ENCODE peak calls at places on chromosomes 7 and 10, in seven cellular contexts. One of them, this sample, is unnamed.

GRCh38 chr10:11318812-11319598 is 292.4 kb downstream of the USP6NL start:
- DNase-seq in A549: no peak
- DNase-seq in transverse colon: no peak
- DNase-seq in suprapubic skin: no peak
- DNase-seq in HepG2: no peak
- DNase-seq in stomach: no peak
- DNase-seq in sigmoid colon: no peak
- DNase-seq in this sample: no peak

GRCh38 chr7:159317294-159317693 is 172.6 kb upstream of the VIPR2 start:
- DNase-seq in stomach: no peak
- DNase-seq in transverse colon: no peak
- DNase-seq in HepG2: no peak
- DNase-seq in A549: no peak
- DNase-seq in sigmoid colon: no peak
- DNase-seq in suprapubic skin: no peak
- DNase-seq in this sample: no peak

GRCh38 chr7:133650487-133651292 is 397.8 kb downstream of the EXOC4 start:
- DNase-seq in transverse colon: no peak
- DNase-seq in A549: no peak
- DNase-seq in HepG2: no peak
- DNase-seq in sigmoid colon: no peak
- DNase-seq in suprapubic skin: no peak
- DNase-seq in stomach: no peak
- DNase-seq in this sample: no peak

GRCh38 chr7:16891874-16892620 is 10.3 kb upstream of the AGR3 start:
- DNase-seq in suprapubic skin: no peak
- DNase-seq in A549: no peak
- DNase-seq in sigmoid colon: no peak
- DNase-seq in stomach: no peak
- DNase-seq in transverse colon: no peak
- DNase-seq in HepG2: no peak
- DNase-seq in this sample: no peak

GRCh38 chr7:94178247-94178646 is 174.1 kb upstream of the BET1 start:
- DNase-seq in sigmoid colon: no peak
- DNase-seq in suprapubic skin: no peak
- DNase-seq in stomach: no peak
- DNase-seq in A549: no peak
- DNase-seq in transverse colon: no peak
- DNase-seq in HepG2: no peak
- DNase-seq in this sample: no peak

GRCh38 chr7:27804139-27804538 is 64.2 kb downstream of the TAX1BP1 start:
- DNase-seq in A549: no peak
- DNase-seq in HepG2: peak; percentile 2
- DNase-seq in transverse colon: no peak
- DNase-seq in stomach: no peak
- DNase-seq in sigmoid colon: no peak
- DNase-seq in suprapubic skin: no peak
- DNase-seq in this sample: no peak

GRCh38 chr7:134612197-134612596 is 34.5 kb upstream of the BPGM start:
- DNase-seq in transverse colon: no peak
- DNase-seq in sigmoid colon: no peak
- DNase-seq in A549: no peak
- DNase-seq in stomach: no peak
- DNase-seq in suprapubic skin: no peak
- DNase-seq in HepG2: no peak
- DNase-seq in this sample: no peak

GRCh38 chr10:35271086-35271834 is 65.0 kb upstream of the CCNY start:
- DNase-seq in HepG2: no peak
- DNase-seq in sigmoid colon: no peak
- DNase-seq in transverse colon: no peak
- DNase-seq in A549: no peak
- DNase-seq in stomach: no peak
- DNase-seq in suprapubic skin: no peak
- DNase-seq in this sample: no peak

GRCh38 chr7:42953989-42954388 is 21.8 kb downstream of the MRPL32 start:
- DNase-seq in suprapubic skin: no peak
- DNase-seq in stomach: no peak
- DNase-seq in A549: no peak
- DNase-seq in sigmoid colon: no peak
- DNase-seq in HepG2: no peak
- DNase-seq in transverse colon: no peak
- DNase-seq in this sample: no peak

DNA sequence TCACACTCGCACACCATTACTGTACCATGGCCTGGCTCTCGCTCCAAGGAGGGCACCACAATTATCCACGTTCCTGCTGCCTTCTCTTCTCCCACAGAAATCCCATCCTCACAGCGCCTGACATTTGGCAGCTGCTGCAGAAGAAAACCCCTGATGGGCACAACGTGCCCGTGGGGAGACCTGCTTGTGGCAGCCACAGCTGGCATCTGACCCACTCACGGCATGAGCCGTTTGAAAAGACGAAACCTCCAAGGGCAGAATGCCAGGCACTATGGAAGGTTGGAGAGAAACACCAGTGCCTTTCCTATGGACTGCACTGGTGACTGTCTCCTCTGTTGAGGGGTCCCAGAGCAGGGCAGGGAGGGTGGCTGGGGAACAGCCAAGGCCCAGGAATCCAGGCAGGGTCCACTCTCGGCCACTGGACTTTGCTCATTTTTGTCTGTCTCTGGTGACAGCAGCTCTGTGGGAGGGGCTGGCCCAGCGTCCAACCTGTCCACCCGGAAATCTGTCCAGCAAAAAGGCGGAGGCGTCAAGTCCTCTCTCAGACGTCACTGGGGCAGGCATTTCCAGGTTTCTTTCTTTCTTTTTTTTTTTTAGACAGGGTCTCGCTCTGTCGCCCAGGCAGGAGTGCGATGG is 61.0 kb upstream of the MKRN1 start:
- DNase-seq in sigmoid colon: no peak
- DNase-seq in stomach: no peak
- DNase-seq in HepG2: peak; percentile 47
- DNase-seq in suprapubic skin: no peak
- DNase-seq in transverse colon: no peak
- DNase-seq in A549: no peak
- DNase-seq in this sample: no peak
- H3K4me3 ChIP-seq in sigmoid colon: no peak overlapping the region
- H3K4me3 ChIP-seq in stomach: no peak overlapping the region
- H3K4me3 ChIP-seq in HepG2: peak overlapping the region; percentile 23
- H3K4me3 ChIP-seq in suprapubic skin: no peak overlapping the region
- H3K4me3 ChIP-seq in transverse colon: no peak overlapping the region
- H3K4me3 ChIP-seq in A549: no peak overlapping the region
- H3K4me3 ChIP-seq in this sample: no peak overlapping the region

GRCh38 chr10:25047902-25048301 is 31.5 kb downstream of the THNSL1 start:
- DNase-seq in transverse colon: no peak
- DNase-seq in HepG2: no peak
- DNase-seq in stomach: no peak
- DNase-seq in suprapubic skin: no peak
- DNase-seq in sigmoid colon: no peak
- DNase-seq in A549: no peak
- DNase-seq in this sample: peak; percentile 53
- TF ChIP-seq EP300 in transverse colon: no peak
- TF ChIP-seq EP300 in HepG2: no peak
- TF ChIP-seq EP300 in stomach: no peak
- TF ChIP-seq EP300 in suprapubic skin: no peak
- TF ChIP-seq EP300 in sigmoid colon: no peak
- TF ChIP-seq EP300 in A549: no peak
- TF ChIP-seq EP300 in this sample: no peak

GRCh38 chr10:100506596-100507356 is 12.9 kb downstream of the SEC31B start:
- DNase-seq in A549: peak; percentile 35
- DNase-seq in HepG2: no peak
- DNase-seq in stomach: no peak
- DNase-seq in suprapubic skin: no peak
- DNase-seq in transverse colon: no peak
- DNase-seq in sigmoid colon: no peak
- DNase-seq in this sample: no peak

GRCh38 chr10:100510533-100511308 is 8.9 kb downstream of the SEC31B start:
- DNase-seq in transverse colon: no peak
- DNase-seq in stomach: peak; percentile 86
- DNase-seq in A549: no peak
- DNase-seq in HepG2: no peak
- DNase-seq in suprapubic skin: no peak
- DNase-seq in sigmoid colon: no peak
- DNase-seq in this sample: no peak

GRCh38 chr10:100509241-100509640 is 10.4 kb downstream of the SEC31B start:
- DNase-seq in A549: no peak
- DNase-seq in transverse colon: no peak
- DNase-seq in suprapubic skin: no peak
- DNase-seq in HepG2: no peak
- DNase-seq in sigmoid colon: no peak
- DNase-seq in stomach: no peak
- DNase-seq in this sample: no peak

GRCh38 chr10:100507357-100507732 is 12.3 kb downstream of the SEC31B start:
- DNase-seq in sigmoid colon: no peak
- DNase-seq in transverse colon: no peak
- DNase-seq in A549: no peak
- DNase-seq in stomach: no peak
- DNase-seq in HepG2: no peak
- DNase-seq in suprapubic skin: no peak
- DNase-seq in this sample: no peak

GRCh38 chr10:100508691-100509150 is 10.9 kb downstream of the SEC31B start:
- DNase-seq in stomach: no peak
- DNase-seq in transverse colon: no peak
- DNase-seq in HepG2: peak; percentile 56
- DNase-seq in sigmoid colon: no peak
- DNase-seq in suprapubic skin: no peak
- DNase-seq in A549: peak; percentile 79
- DNase-seq in this sample: no peak
- H3K4me3 ChIP-seq in stomach: no peak overlapping the region
- H3K4me3 ChIP-seq in transverse colon: no peak overlapping the region
- H3K4me3 ChIP-seq in HepG2: no peak overlapping the region
- H3K4me3 ChIP-seq in sigmoid colon: no peak overlapping the region
- H3K4me3 ChIP-seq in suprapubic skin: no peak overlapping the region
- H3K4me3 ChIP-seq in A549: no peak overlapping the region
- H3K4me3 ChIP-seq in this sample: no peak overlapping the region

GRCh38 chr7:75663302-75663907 is 75.3 kb downstream of the HIP1 start:
- DNase-seq in A549: no peak
- DNase-seq in transverse colon: no peak
- DNase-seq in suprapubic skin: no peak
- DNase-seq in HepG2: no peak
- DNase-seq in stomach: no peak
- DNase-seq in sigmoid colon: no peak
- DNase-seq in this sample: no peak
- TF ChIP-seq EP300 in A549: no peak
- TF ChIP-seq EP300 in transverse colon: no peak
- TF ChIP-seq EP300 in suprapubic skin: no peak
- TF ChIP-seq EP300 in HepG2: no peak
- TF ChIP-seq EP300 in stomach: no peak
- TF ChIP-seq EP300 in sigmoid colon: no peak
- TF ChIP-seq EP300 in this sample: no peak

DNA sequence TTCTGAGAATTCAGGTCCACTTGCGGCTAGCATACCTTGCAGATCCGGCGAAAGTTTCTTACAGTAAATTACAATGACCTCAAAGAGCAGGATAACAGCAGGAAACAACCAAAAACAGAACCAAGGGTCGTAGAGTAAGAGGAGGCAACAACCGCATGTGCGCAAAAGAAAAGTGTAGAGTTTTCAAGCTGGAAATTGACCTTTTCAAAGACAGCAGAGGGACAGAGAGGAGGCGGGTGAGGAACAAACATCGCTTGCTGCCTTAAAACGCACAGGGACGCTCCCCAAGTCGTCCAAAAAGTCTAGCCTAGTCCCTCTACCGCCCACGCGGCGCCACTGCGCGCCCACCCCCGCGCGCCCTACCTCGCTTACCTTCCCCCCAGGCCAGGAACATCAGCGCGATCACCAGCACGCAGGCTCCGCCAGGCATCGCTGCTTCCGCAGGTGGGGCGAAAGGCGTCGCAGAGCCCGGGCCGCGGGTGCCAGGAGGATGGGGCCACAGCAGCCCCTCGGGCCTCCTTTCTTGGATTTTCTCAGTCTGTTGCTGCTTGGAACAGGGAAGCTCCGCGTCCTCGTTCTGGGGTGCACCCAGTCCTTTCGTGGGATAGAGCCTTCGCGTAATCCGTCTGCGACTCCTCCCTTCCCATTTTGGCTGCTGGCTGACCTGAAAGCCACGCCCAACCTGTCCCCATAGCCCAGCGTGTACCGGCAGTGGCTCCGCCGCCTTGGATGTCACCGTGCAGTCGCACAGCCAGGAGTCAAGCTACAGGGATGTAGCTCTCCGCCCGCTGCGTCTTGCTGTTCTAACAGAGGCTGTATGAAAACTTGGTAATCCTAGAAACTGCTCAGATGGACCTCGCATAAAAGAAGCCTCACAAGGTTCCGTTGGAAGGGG is at the start of gene VWDE:
- DNase-seq in HepG2: no peak
- DNase-seq in stomach: peak; percentile 44
- DNase-seq in transverse colon: peak; percentile 71
- DNase-seq in suprapubic skin: no peak
- DNase-seq in sigmoid colon: no peak
- DNase-seq in A549: peak; percentile 61
- DNase-seq in this sample: no peak
- H3K4me3 ChIP-seq in HepG2: peak within 1 kb of the TSS; percentile 58
- H3K4me3 ChIP-seq in stomach: peak within 1 kb of the TSS; percentile 56
- H3K4me3 ChIP-seq in transverse colon: peak within 1 kb of the TSS; percentile 58
- H3K4me3 ChIP-seq in suprapubic skin: peak within 1 kb of the TSS; percentile 44
- H3K4me3 ChIP-seq in sigmoid colon: peak within 1 kb of the TSS; percentile 32
- H3K4me3 ChIP-seq in A549: peak within 1 kb of the TSS; percentile 67
- H3K4me3 ChIP-seq in this sample: peak within 1 kb of the TSS; percentile 58

GRCh38 chr10:118007773-118008172 is 39.0 kb downstream of the RAB11FIP2 start:
- DNase-seq in transverse colon: no peak
- DNase-seq in stomach: no peak
- DNase-seq in suprapubic skin: no peak
- DNase-seq in sigmoid colon: no peak
- DNase-seq in HepG2: no peak
- DNase-seq in A549: no peak
- DNase-seq in this sample: no peak

GRCh38 chr10:117996709-117997108 is 50.0 kb downstream of the RAB11FIP2 start:
- DNase-seq in transverse colon: no peak
- DNase-seq in stomach: no peak
- DNase-seq in HepG2: no peak
- DNase-seq in sigmoid colon: no peak
- DNase-seq in A549: no peak
- DNase-seq in suprapubic skin: no peak
- DNase-seq in this sample: no peak

GRCh38 chr10:118003146-118003545 is 43.6 kb downstream of the RAB11FIP2 start:
- DNase-seq in HepG2: no peak
- DNase-seq in suprapubic skin: no peak
- DNase-seq in transverse colon: no peak
- DNase-seq in A549: no peak
- DNase-seq in stomach: no peak
- DNase-seq in sigmoid colon: no peak
- DNase-seq in this sample: no peak

GRCh38 chr10:117997673-117998072 is 49.1 kb downstream of the RAB11FIP2 start:
- DNase-seq in suprapubic skin: no peak
- DNase-seq in A549: no peak
- DNase-seq in HepG2: no peak
- DNase-seq in sigmoid colon: no peak
- DNase-seq in transverse colon: no peak
- DNase-seq in stomach: no peak
- DNase-seq in this sample: no peak

GRCh38 chr10:118002581-118002980 is 44.2 kb downstream of the RAB11FIP2 start:
- DNase-seq in stomach: no peak
- DNase-seq in A549: no peak
- DNase-seq in HepG2: no peak
- DNase-seq in transverse colon: no peak
- DNase-seq in sigmoid colon: no peak
- DNase-seq in suprapubic skin: no peak
- DNase-seq in this sample: no peak
- TF ChIP-seq EP300 in stomach: no peak
- TF ChIP-seq EP300 in A549: no peak
- TF ChIP-seq EP300 in HepG2: no peak
- TF ChIP-seq EP300 in transverse colon: no peak
- TF ChIP-seq EP300 in sigmoid colon: no peak
- TF ChIP-seq EP300 in suprapubic skin: no peak
- TF ChIP-seq EP300 in this sample: no peak

This sample was measured in tibial nerve.